ENCODE peak calls at places on chromosomes 7 and 10, in eight cellular contexts. One of them, this sample, is unnamed.

GRCh38 chr7:69837387-69838068 is 239.3 kb downstream of the AUTS2 start:
- DNase-seq in cardiac muscle cell: no peak
- DNase-seq in fibroblast of pulmonary artery: peak; percentile 10
- DNase-seq in transverse colon: no peak
- DNase-seq in natural killer cell: no peak
- DNase-seq in H9: peak; percentile 77
- DNase-seq in cardiac fibroblast: no peak
- DNase-seq in brain microvascular endothelial cell: no peak
- DNase-seq in this sample: no peak

GRCh38 chr7:35036361-35037171 is 719 bp downstream of the DPY19L1 start:
- DNase-seq in transverse colon: peak; percentile 64
- DNase-seq in H9: peak; percentile 64
- DNase-seq in cardiac fibroblast: peak; percentile 68
- DNase-seq in brain microvascular endothelial cell: peak; percentile 37
- DNase-seq in natural killer cell: peak; percentile 45
- DNase-seq in fibroblast of pulmonary artery: peak; percentile 68
- DNase-seq in cardiac muscle cell: peak; percentile 87
- DNase-seq in this sample: peak; percentile 58

GRCh38 chr10:16761300-16761699 is 55.9 kb downstream of the RSU1 start:
- DNase-seq in brain microvascular endothelial cell: no peak
- DNase-seq in natural killer cell: no peak
- DNase-seq in transverse colon: no peak
- DNase-seq in fibroblast of pulmonary artery: no peak
- DNase-seq in cardiac muscle cell: no peak
- DNase-seq in H9: no peak
- DNase-seq in cardiac fibroblast: no peak
- DNase-seq in this sample: no peak

GRCh38 chr10:14688606-14689005 is 86.1 kb downstream of the FAM107B start:
- DNase-seq in fibroblast of pulmonary artery: peak; percentile 63
- DNase-seq in H9: no peak
- DNase-seq in cardiac muscle cell: peak; percentile 8
- DNase-seq in transverse colon: no peak
- DNase-seq in natural killer cell: no peak
- DNase-seq in brain microvascular endothelial cell: peak; percentile 79
- DNase-seq in cardiac fibroblast: peak; percentile 46
- DNase-seq in this sample: no peak

GRCh38 chr10:69317175-69318086 is 39.1 kb downstream of the HK1 start:
- DNase-seq in cardiac fibroblast: no peak
- DNase-seq in transverse colon: no peak
- DNase-seq in cardiac muscle cell: no peak
- DNase-seq in natural killer cell: no peak
- DNase-seq in H9: peak; percentile 62
- DNase-seq in brain microvascular endothelial cell: no peak
- DNase-seq in fibroblast of pulmonary artery: no peak
- DNase-seq in this sample: no peak

GRCh38 chr7:1713502-1714484 is 43.7 kb downstream of the ELFN1 start:
- DNase-seq in H9: peak; percentile 75
- DNase-seq in natural killer cell: no peak
- DNase-seq in cardiac muscle cell: peak; percentile 93
- DNase-seq in fibroblast of pulmonary artery: no peak
- DNase-seq in brain microvascular endothelial cell: no peak
- DNase-seq in cardiac fibroblast: no peak
- DNase-seq in transverse colon: no peak
- DNase-seq in this sample: no peak

GRCh38 chr7:6167004-6167551 is 105.3 kb downstream of the CYTH3 start:
- DNase-seq in natural killer cell: no peak
- DNase-seq in H9: no peak
- DNase-seq in transverse colon: no peak
- DNase-seq in cardiac muscle cell: peak; percentile 30
- DNase-seq in fibroblast of pulmonary artery: no peak
- DNase-seq in cardiac fibroblast: no peak
- DNase-seq in brain microvascular endothelial cell: no peak
- DNase-seq in this sample: no peak

GRCh38 chr7:1912472-1913289 is 242.6 kb downstream of the ELFN1 start:
- DNase-seq in cardiac fibroblast: peak; percentile 92
- DNase-seq in fibroblast of pulmonary artery: peak; percentile 82
- DNase-seq in natural killer cell: no peak
- DNase-seq in transverse colon: no peak
- DNase-seq in cardiac muscle cell: peak; percentile 46
- DNase-seq in H9: no peak
- DNase-seq in brain microvascular endothelial cell: peak; percentile 92
- DNase-seq in this sample: no peak

GRCh38 chr10:132528064-132528800 is 9.4 kb upstream of the INPP5A start:
- DNase-seq in fibroblast of pulmonary artery: no peak
- DNase-seq in natural killer cell: no peak
- DNase-seq in H9: no peak
- DNase-seq in cardiac fibroblast: peak; percentile 58
- DNase-seq in cardiac muscle cell: no peak
- DNase-seq in brain microvascular endothelial cell: no peak
- DNase-seq in transverse colon: peak; percentile 4
- DNase-seq in this sample: no peak

GRCh38 chr10:61592581-61592980 is 70.1 kb upstream of the CABCOCO1 start:
- DNase-seq in cardiac muscle cell: peak; percentile 11
- DNase-seq in brain microvascular endothelial cell: peak; percentile 24
- DNase-seq in fibroblast of pulmonary artery: peak; percentile 28
- DNase-seq in H9: peak; percentile 47
- DNase-seq in transverse colon: no peak
- DNase-seq in natural killer cell: no peak
- DNase-seq in cardiac fibroblast: peak; percentile 42
- DNase-seq in this sample: no peak

GRCh38 chr7:56447864-56448693 is 331.9 kb upstream of the NUPR2 start:
- DNase-seq in fibroblast of pulmonary artery: no peak
- DNase-seq in cardiac muscle cell: no peak
- DNase-seq in H9: no peak
- DNase-seq in transverse colon: no peak
- DNase-seq in cardiac fibroblast: no peak
- DNase-seq in brain microvascular endothelial cell: no peak
- DNase-seq in natural killer cell: no peak
- DNase-seq in this sample: no peak

DNA sequence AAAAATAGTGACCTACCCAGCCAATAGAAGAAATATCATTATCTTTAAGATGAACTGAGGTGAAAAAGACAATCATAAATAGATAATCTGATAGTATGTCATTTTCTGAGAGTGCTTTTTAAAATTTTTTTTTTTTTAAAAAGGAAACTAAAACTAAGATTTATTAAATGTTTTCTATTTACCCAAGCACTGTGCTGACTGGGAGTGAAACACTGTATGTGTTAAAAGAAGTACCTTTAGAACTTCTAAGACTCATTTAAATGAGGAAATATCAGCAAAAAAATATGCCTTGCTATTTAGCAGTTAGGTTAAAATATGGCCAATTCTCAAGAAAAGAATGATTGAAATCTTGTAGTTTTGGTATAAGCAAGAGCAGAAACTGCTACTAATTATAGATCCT is 39.4 kb upstream of the WNT2 start:
- DNase-seq in cardiac muscle cell: no peak
- DNase-seq in fibroblast of pulmonary artery: no peak
- DNase-seq in H9: no peak
- DNase-seq in natural killer cell: no peak
- DNase-seq in transverse colon: no peak
- DNase-seq in brain microvascular endothelial cell: no peak
- DNase-seq in cardiac fibroblast: no peak
- DNase-seq in this sample: no peak
- TF ChIP-seq CTCF in cardiac muscle cell: no peak
- TF ChIP-seq CTCF in fibroblast of pulmonary artery: no peak
- TF ChIP-seq CTCF in H9: no peak
- TF ChIP-seq CTCF in natural killer cell: no peak
- TF ChIP-seq CTCF in transverse colon: no peak
- TF ChIP-seq CTCF in brain microvascular endothelial cell: no peak
- TF ChIP-seq CTCF in cardiac fibroblast: no peak
- TF ChIP-seq CTCF in this sample: no peak

GRCh38 chr10:101299211-101299610 is 54.8 kb upstream of the BTRC start:
- DNase-seq in natural killer cell: no peak
- DNase-seq in fibroblast of pulmonary artery: no peak
- DNase-seq in brain microvascular endothelial cell: no peak
- DNase-seq in H9: no peak
- DNase-seq in cardiac muscle cell: no peak
- DNase-seq in transverse colon: no peak
- DNase-seq in cardiac fibroblast: no peak
- DNase-seq in this sample: no peak

GRCh38 chr10:101304316-101304715 is 49.6 kb upstream of the BTRC start:
- DNase-seq in transverse colon: no peak
- DNase-seq in fibroblast of pulmonary artery: no peak
- DNase-seq in H9: no peak
- DNase-seq in cardiac fibroblast: no peak
- DNase-seq in natural killer cell: no peak
- DNase-seq in cardiac muscle cell: no peak
- DNase-seq in brain microvascular endothelial cell: no peak
- DNase-seq in this sample: no peak

GRCh38 chr10:101303087-101303753 is 50.7 kb upstream of the BTRC start:
- DNase-seq in natural killer cell: no peak
- DNase-seq in brain microvascular endothelial cell: no peak
- DNase-seq in cardiac fibroblast: no peak
- DNase-seq in cardiac muscle cell: no peak
- DNase-seq in fibroblast of pulmonary artery: no peak
- DNase-seq in transverse colon: no peak
- DNase-seq in H9: no peak
- DNase-seq in this sample: no peak

GRCh38 chr10:101297901-101298451 is 56.0 kb upstream of the BTRC start:
- DNase-seq in cardiac fibroblast: peak; percentile 65
- DNase-seq in natural killer cell: peak; percentile 59
- DNase-seq in fibroblast of pulmonary artery: peak; percentile 64
- DNase-seq in brain microvascular endothelial cell: peak; percentile 51
- DNase-seq in H9: peak; percentile 88
- DNase-seq in cardiac muscle cell: peak; percentile 64
- DNase-seq in transverse colon: peak; percentile 66
- DNase-seq in this sample: peak; percentile 85

DNA sequence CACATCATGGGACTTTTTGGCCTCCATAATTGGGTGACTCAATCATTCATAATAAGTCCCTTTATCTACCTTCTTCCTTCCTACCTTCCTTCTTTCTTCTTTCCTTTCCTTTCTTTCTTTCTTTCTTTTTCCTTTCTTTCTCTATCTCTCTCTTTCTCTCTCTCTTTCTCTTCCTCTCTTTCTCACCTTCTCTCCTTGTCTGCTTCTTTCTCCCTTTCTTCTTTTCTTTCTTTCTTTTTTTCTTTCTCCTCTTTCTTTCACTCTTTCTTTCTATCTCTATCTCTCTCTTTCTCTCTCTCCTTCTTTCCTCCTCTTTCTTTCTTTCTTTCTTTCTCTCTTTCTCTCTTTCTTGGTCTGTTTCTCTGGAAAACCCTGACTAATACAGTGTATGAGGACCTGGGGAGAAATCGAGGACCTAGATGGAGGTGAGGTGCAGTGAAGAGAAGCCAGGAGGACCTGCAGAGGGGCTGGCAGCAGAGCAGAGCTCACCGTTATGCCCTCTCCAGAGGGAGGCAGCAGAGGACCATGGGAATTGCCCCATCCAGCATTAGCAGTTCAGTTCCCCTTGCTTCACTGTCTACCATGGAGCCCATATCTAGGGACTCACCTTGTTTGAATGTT is 52.7 kb upstream of the BTRC start:
- DNase-seq in cardiac muscle cell: peak; percentile 81
- DNase-seq in cardiac fibroblast: peak; percentile 55
- DNase-seq in fibroblast of pulmonary artery: peak; percentile 64
- DNase-seq in H9: peak; percentile 75
- DNase-seq in brain microvascular endothelial cell: peak; percentile 27
- DNase-seq in natural killer cell: no peak
- DNase-seq in transverse colon: peak; percentile 18
- DNase-seq in this sample: no peak
- TF ChIP-seq CTCF in cardiac muscle cell: peak; percentile 63
- TF ChIP-seq CTCF in cardiac fibroblast: peak; percentile 48
- TF ChIP-seq CTCF in fibroblast of pulmonary artery: peak; percentile 65
- TF ChIP-seq CTCF in H9: peak; percentile 81
- TF ChIP-seq CTCF in brain microvascular endothelial cell: peak; percentile 66
- TF ChIP-seq CTCF in natural killer cell: no peak
- TF ChIP-seq CTCF in transverse colon: peak; percentile 20
- TF ChIP-seq CTCF in this sample: no peak

DNA sequence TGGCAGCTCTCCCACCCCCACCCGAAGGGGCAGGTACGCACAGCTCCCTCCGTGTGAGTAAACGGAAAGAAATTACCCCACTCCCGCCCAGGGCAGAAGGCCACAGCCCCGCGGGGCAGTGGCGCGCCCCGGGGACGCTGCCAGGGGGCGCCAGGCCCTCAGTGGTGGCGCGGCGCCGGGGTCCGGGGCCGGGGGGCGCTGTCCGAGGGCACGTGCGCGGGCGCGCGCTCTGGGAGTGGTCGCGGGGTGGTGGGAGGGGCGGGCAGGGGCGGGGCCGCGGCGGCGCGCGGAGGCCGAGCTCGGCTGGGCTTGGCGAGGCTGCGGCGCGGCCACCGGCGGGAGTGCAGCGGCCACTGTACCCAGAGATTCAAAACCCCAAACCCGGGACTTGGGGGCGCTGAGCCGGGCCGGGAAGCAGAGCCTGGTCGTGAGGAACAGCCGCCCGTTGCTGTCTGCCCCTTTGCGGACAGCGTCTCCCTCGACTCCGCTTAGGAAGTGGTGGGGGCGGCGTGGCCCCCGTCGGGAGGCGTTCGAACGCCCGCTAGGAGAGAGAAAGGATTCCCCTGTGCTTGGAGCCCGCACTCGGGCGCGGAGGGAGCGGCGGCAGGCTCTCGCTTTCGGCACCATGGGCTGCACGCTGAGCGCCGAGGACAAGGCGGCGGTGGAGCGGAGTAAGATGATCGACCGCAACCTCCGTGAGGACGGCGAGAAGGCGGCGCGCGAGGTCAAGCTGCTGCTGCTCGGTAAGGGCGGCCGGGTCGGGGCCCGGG is at the start of gene GNAI1:
- DNase-seq in H9: peak; percentile 86
- DNase-seq in cardiac muscle cell: peak; percentile 90
- DNase-seq in cardiac fibroblast: peak; percentile 84
- DNase-seq in transverse colon: peak; percentile 62
- DNase-seq in fibroblast of pulmonary artery: peak; percentile 83
- DNase-seq in brain microvascular endothelial cell: peak; percentile 54
- DNase-seq in natural killer cell: no peak
- DNase-seq in this sample: peak; percentile 70
- TF ChIP-seq CTCF in H9: peak; percentile 57
- TF ChIP-seq CTCF in cardiac muscle cell: peak; percentile 36
- TF ChIP-seq CTCF in cardiac fibroblast: peak; percentile 14
- TF ChIP-seq CTCF in transverse colon: peak; percentile 30
- TF ChIP-seq CTCF in fibroblast of pulmonary artery: peak; percentile 9
- TF ChIP-seq CTCF in brain microvascular endothelial cell: peak; percentile 38
- TF ChIP-seq CTCF in natural killer cell: no peak
- TF ChIP-seq CTCF in this sample: no peak

GRCh38 chr7:44275829-44276570 is 49.4 kb downstream of the CAMK2B start:
- DNase-seq in cardiac muscle cell: peak; percentile 82
- DNase-seq in fibroblast of pulmonary artery: no peak
- DNase-seq in natural killer cell: no peak
- DNase-seq in transverse colon: no peak
- DNase-seq in H9: peak; percentile 90
- DNase-seq in cardiac fibroblast: no peak
- DNase-seq in brain microvascular endothelial cell: no peak
- DNase-seq in this sample: no peak

GRCh38 chr7:44273681-44274622 is 51.4 kb downstream of the CAMK2B start:
- DNase-seq in cardiac fibroblast: no peak
- DNase-seq in fibroblast of pulmonary artery: no peak
- DNase-seq in cardiac muscle cell: no peak
- DNase-seq in transverse colon: no peak
- DNase-seq in natural killer cell: no peak
- DNase-seq in H9: no peak
- DNase-seq in brain microvascular endothelial cell: no peak
- DNase-seq in this sample: no peak

GRCh38 chr7:44272981-44273380 is 52.4 kb downstream of the CAMK2B start:
- DNase-seq in fibroblast of pulmonary artery: no peak
- DNase-seq in brain microvascular endothelial cell: no peak
- DNase-seq in transverse colon: no peak
- DNase-seq in natural killer cell: no peak
- DNase-seq in cardiac fibroblast: no peak
- DNase-seq in cardiac muscle cell: no peak
- DNase-seq in H9: no peak
- DNase-seq in this sample: no peak

GRCh38 chr7:44275146-44275545 is 50.2 kb downstream of the CAMK2B start:
- DNase-seq in cardiac fibroblast: no peak
- DNase-seq in H9: no peak
- DNase-seq in cardiac muscle cell: no peak
- DNase-seq in fibroblast of pulmonary artery: no peak
- DNase-seq in transverse colon: no peak
- DNase-seq in natural killer cell: no peak
- DNase-seq in brain microvascular endothelial cell: no peak
- DNase-seq in this sample: no peak

GRCh38 chr7:44274623-44274975 is 50.8 kb downstream of the CAMK2B start:
- DNase-seq in natural killer cell: no peak
- DNase-seq in fibroblast of pulmonary artery: no peak
- DNase-seq in cardiac muscle cell: no peak
- DNase-seq in H9: no peak
- DNase-seq in transverse colon: no peak
- DNase-seq in brain microvascular endothelial cell: no peak
- DNase-seq in cardiac fibroblast: no peak
- DNase-seq in this sample: no peak
- TF ChIP-seq CTCF in natural killer cell: no peak
- TF ChIP-seq CTCF in fibroblast of pulmonary artery: no peak
- TF ChIP-seq CTCF in cardiac muscle cell: no peak
- TF ChIP-seq CTCF in H9: no peak
- TF ChIP-seq CTCF in transverse colon: no peak
- TF ChIP-seq CTCF in brain microvascular endothelial cell: no peak
- TF ChIP-seq CTCF in cardiac fibroblast: no peak
- TF ChIP-seq CTCF in this sample: no peak